ENCODE peak calls at places on chromosomes 7 and 10, in seven cellular contexts. Y is GM12878, U is HCT116, L is SK-N-SH, P is endothelial cell of umbilical vein, W is K562, G is HepG2. H is an unnamed sample.

GRCh38 chr7:24824896-24825295 is 67.6 kb upstream of the GSDME start:
- DNase-seq in Y (no peak), U (no peak), L (no peak), P (no peak), W (no peak), G (no peak), H (no peak)

GRCh38 chr10:48461623-48462481 is 143.0 kb downstream of the ARHGAP22 start:
- DNase-seq in Y (no peak), U (no peak), L (no peak), P (no peak), W (no peak), G (no peak), H (no peak)

GRCh38 chr7:30029696-30030095 is 1.5 kb downstream of the PLEKHA8 start:
- DNase-seq in Y (no peak), U (no peak), L (no peak), P (no peak), W (no peak), G (no peak), H (no peak)

GRCh38 chr7:142496545-142496991 is 238.7 kb upstream of the PRSS58 start:
- DNase-seq in Y (no peak), U (peak), L (peak), P (peak), W (peak), G (peak), H (no peak)

GRCh38 chr7:27271384-27271783 is 28.8 kb downstream of the EVX1 start:
- DNase-seq in Y (no peak), U (no peak), L (no peak), P (no peak), W (no peak), G (no peak), H (no peak)

GRCh38 chr7:45679516-45679915 is 105.3 kb downstream of the ADCY1 start:
- DNase-seq in Y (no peak), U (no peak), L (no peak), P (no peak), W (no peak), G (no peak), H (no peak)

GRCh38 chr10:36711371-36711770 is 414.0 kb upstream of the ANKRD30A start:
- DNase-seq in Y (no peak), U (no peak), L (no peak), P (no peak), W (no peak), G (no peak), H (no peak)

GRCh38 chr10:71597821-71598498 is 121.6 kb downstream of the C10orf105 start:
- DNase-seq in Y (no peak), U (no peak), L (no peak), P (no peak), W (peak), G (peak), H (no peak)

GRCh38 chr7:157690833-157691382 is 354.1 kb downstream of the DNAJB6 start:
- DNase-seq in Y (no peak), U (peak), L (peak), P (peak), W (no peak), G (peak), H (no peak)

GRCh38 chr10:77564781-77565589 is 72.6 kb downstream of the KCNMA1 start:
- DNase-seq in Y (no peak), U (no peak), L (no peak), P (no peak), W (no peak), G (no peak), H (no peak)

GRCh38 chr7:8261711-8262695 is at the start of gene ICA1:
- DNase-seq in Y (no peak), U (no peak), L (peak), P (peak), W (peak), G (no peak), H (no peak)

DNA sequence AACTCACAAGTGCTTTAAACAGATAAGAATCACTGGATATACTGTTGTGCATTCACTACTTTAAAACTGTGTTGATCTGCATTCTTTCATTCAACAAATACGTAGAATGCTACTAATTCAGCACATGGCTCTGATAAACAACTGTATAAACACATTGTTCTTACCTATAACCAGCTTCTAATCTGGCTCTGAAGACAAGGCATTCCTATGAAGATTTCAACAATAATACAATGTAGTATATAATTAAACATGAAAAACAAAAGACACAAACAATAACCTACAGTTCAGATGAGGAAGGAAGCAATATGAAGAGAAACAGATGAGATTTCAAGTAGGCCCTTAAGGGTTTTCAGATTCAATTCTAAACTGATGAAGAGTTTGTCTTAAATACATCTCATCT is 31.1 kb upstream of the ANLN start:
- DNase-seq in Y (no peak), U (no peak), L (no peak), P (no peak), W (no peak), G (no peak), H (no peak)
- H3K4me3 ChIP-seq in Y (no peak), U (no peak), L (no peak), P (no peak), W (no peak), G (no peak), H (no peak)

GRCh38 chr7:150586778-150587152 is 19.6 kb downstream of the GIMAP4 start:
- DNase-seq in Y (no peak), U (no peak), L (no peak), P (peak), W (no peak), G (no peak), H (no peak)
- TF ChIP-seq POLR2AphosphoS5 in Y (no peak), U (no peak), L (no peak), P (peak), W (no peak), G (no peak), H (no peak)

DNA sequence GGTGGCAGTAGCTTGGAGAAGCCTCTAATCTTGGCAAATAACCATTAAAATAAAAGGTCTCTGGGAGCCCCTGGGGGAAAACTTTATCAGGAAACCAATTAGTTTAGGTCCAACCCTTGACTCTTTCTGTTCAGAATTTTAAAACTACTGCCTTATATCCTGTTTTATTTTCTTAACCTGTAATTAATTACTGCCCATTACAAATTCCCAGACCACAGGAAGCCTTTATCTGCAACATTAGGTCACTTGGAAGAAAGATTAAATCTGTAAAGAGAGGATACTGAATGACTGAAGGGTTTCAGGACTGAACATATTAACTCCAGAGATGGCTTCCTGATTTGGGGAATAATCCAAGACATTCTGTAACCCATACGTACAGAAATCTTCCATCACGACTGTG is 320.5 kb upstream of the SORCS1 start:
- DNase-seq in Y (no peak), U (no peak), L (peak), P (no peak), W (no peak), G (no peak), H (no peak)
- H3K9ac ChIP-seq in Y (no peak), U (no peak), L (no peak), P (no peak), W (no peak), G (no peak), H (no peak)

DNA sequence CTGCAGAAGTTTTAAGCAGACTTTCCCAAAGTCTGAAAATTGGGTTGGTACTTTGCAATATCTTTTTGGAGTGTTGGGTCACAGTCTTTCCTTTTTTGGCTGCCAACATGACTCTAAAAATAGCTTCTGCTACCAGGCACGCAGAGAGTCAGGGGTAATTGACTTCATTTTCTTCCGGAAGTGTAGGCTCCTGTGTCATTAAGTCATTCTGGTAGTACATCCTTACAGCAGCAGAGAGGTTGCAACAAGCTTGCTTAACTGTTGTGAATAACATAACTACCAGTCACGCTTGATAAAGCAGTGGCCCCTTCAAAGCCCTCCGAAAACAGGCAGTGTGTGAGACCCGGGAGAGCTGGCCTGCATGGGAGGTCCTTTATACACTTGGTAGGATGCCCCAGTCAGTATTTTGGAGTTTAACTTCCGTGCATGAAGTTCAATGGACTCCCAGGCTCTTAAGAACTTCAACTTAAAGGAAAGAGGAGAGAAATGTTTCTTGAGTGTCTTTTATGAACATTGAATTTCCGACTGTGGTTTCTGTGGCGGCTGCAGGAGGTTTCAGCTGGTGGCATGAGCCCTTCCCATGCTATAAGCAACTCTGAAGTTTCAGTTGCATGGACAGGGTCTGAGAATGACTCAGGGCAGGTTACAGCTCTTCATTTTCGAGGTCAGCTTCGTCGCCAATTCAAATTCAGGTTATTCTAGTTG is 310.7 kb downstream of the GALNT17 start:
- DNase-seq in Y (no peak), U (no peak), L (no peak), P (no peak), W (no peak), G (no peak), H (peak)
- H3K4me3 ChIP-seq in Y (no peak), U (no peak), L (no peak), P (no peak), W (no peak), G (no peak), H (peak)

DNA sequence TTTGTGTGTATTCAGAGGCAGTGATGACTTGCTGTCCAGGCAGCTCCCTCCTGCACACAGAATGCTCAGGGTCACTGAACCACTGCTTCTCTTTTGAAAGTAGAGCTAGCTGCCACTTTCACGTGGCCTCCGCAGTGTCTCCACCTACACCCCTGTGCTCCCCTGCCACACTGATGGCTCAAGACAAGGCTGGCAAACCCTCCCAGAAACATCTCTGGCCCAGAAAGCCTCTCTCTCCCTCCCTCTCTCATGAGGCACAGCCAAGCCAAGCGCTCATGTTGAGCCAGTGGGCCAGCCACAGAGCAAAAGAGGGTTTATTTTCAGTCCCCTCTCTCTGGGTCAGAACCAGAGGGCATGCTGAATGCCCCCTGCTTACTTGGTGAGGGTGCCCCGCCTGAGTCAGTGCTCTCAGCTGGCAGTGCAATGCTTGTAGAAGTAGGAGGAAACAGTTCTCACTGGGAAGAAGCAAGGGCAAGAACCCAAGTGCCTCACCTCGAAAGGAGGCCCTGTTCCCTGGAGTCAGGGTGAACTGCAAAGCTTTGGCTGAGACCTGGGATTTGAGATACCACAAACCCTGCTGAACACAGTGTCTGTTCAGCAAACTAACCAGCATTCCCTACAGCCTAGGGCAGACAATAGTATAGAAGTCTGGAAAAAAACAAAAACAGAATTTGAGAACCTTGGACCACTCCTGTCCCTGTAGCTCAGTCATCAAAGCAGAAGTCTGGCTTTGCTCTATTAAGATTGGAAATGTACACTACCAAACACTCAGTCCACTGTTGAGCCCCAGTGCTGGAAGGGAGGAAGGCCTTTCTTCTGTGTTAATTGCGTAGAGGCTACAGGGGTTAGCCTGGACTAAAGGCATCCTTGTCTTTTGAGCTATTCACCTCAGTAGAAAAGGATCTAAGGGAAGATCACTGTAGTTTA is 15.8 kb downstream of the SCD start:
- DNase-seq in Y (no peak), U (no peak), L (no peak), P (no peak), W (no peak), G (peak), H (no peak)
- TF ChIP-seq POLR2AphosphoS5 in Y (no peak), U (peak), L (no peak), P (no peak), W (no peak), G (peak), H (no peak)

DNA sequence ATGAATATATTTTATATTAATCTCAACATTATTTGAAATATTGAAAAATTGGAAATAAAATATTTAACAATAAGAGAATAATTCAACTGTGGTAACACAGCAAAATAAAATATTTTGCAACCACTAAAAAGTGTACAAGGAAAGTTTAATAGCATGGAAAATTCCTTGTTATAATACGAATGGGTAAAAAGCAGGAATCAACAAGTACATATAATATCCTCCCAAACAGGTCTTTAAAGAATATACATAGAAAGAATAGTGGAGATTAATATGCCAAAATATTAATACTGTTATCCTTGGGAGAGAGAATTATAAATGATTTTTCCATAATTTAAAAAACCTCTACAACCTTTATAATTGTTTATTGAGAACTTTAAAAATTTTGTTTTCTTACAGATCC is 1.0 kb downstream of the DNAJC12 start:
- DNase-seq in Y (no peak), U (no peak), L (no peak), P (no peak), W (no peak), G (no peak), H (no peak)
- H3K9ac ChIP-seq in Y (no peak), U (no peak), L (no peak), P (no peak), W (no peak), G (peak), H (peak)

GRCh38 chr7:139033346-139034114 is 2.3 kb downstream of the ZC3HAV1L start:
- DNase-seq in Y (no peak), U (no peak), L (no peak), P (no peak), W (no peak), G (no peak), H (no peak)
- H3K4me3 ChIP-seq in Y (no peak), U (no peak), L (no peak), P (no peak), W (no peak), G (peak), H (no peak)

H was measured in SK-N-MC.